ENCODE peak calls at places on chromosome 13, in ten cellular contexts. U is Karpas-422, R is neuronal stem cell, N is mammary epithelial cell, Y is neural progenitor cell, T is astrocyte, B is MM.1S, Q is HCT116, F is fibroblast of lung, L is PC-3. E is an unnamed sample.
A peak's percentile ranks its signal among the peaks of the same experiment; 100 is the strongest.

GRCh38 chr13:93080587-93080986 is 146.0 kb upstream of the GPC6 start:
- DNase-seq in U (no peak), R (no peak), N (peak; percentile 70), Y (no peak), T (peak; percentile 90), B (no peak), Q (no peak), F (peak; percentile 9), L (peak; percentile 40), E (no peak)

GRCh38 chr13:94858856-94859811 is 146.8 kb upstream of the SOX21 start:
- DNase-seq in U (no peak), R (no peak), N (no peak), Y (peak; percentile 7), T (peak; percentile 30), B (no peak), Q (no peak), F (peak; percentile 30), L (no peak), E (peak; percentile 2)

GRCh38 chr13:48118025-48118424 is 23.1 kb upstream of the MED4 start:
- DNase-seq in U (no peak), R (no peak), N (no peak), Y (no peak), T (no peak), B (no peak), Q (no peak), F (no peak), L (no peak), E (no peak)

GRCh38 chr13:92677571-92677970 is 549.0 kb upstream of the GPC6 start:
- DNase-seq in U (no peak), R (no peak), N (no peak), Y (peak; percentile 33), T (no peak), B (no peak), Q (no peak), F (no peak), L (no peak), E (no peak)

GRCh38 chr13:103031332-103031873 is 34.8 kb downstream of the SLC10A2 start:
- DNase-seq in U (peak; percentile 72), R (no peak), N (peak; percentile 24), Y (no peak), T (no peak), B (no peak), Q (no peak), F (no peak), L (no peak), E (no peak)

GRCh38 chr13:51856998-51857397 is 4.8 kb upstream of the CCDC70 start:
- DNase-seq in U (no peak), R (no peak), N (no peak), Y (no peak), T (no peak), B (no peak), Q (no peak), F (no peak), L (peak; percentile 7), E (no peak)

GRCh38 chr13:110340812-110341444 is 33.8 kb downstream of the COL4A2 start:
- DNase-seq in U (no peak), R (no peak), N (peak; percentile 53), Y (no peak), T (peak; percentile 84), B (no peak), Q (no peak), F (peak; percentile 87), L (no peak), E (no peak)

GRCh38 chr13:110233181-110233641 is 73.7 kb downstream of the COL4A1 start:
- DNase-seq in U (no peak), R (no peak), N (no peak), Y (no peak), T (peak; percentile 59), B (no peak), Q (no peak), F (peak; percentile 95), L (peak; percentile 66), E (no peak)

GRCh38 chr13:114097893-114098688 is 34.3 kb downstream of the RASA3 start:
- DNase-seq in U (no peak), R (no peak), N (no peak), Y (no peak), T (no peak), B (no peak), Q (no peak), F (no peak), L (no peak), E (peak; percentile 65)
- H3K27ac ChIP-seq in U (no peak overlapping the region), R (peak overlapping the region; percentile 36), N (no peak overlapping the region), Y (no peak overlapping the region), T (peak overlapping the region; percentile 19), B (peak overlapping the region; percentile 58), Q (no peak overlapping the region), F (peak overlapping the region; percentile 53), L (no peak overlapping the region), E (peak overlapping the region; percentile 56)

DNA sequence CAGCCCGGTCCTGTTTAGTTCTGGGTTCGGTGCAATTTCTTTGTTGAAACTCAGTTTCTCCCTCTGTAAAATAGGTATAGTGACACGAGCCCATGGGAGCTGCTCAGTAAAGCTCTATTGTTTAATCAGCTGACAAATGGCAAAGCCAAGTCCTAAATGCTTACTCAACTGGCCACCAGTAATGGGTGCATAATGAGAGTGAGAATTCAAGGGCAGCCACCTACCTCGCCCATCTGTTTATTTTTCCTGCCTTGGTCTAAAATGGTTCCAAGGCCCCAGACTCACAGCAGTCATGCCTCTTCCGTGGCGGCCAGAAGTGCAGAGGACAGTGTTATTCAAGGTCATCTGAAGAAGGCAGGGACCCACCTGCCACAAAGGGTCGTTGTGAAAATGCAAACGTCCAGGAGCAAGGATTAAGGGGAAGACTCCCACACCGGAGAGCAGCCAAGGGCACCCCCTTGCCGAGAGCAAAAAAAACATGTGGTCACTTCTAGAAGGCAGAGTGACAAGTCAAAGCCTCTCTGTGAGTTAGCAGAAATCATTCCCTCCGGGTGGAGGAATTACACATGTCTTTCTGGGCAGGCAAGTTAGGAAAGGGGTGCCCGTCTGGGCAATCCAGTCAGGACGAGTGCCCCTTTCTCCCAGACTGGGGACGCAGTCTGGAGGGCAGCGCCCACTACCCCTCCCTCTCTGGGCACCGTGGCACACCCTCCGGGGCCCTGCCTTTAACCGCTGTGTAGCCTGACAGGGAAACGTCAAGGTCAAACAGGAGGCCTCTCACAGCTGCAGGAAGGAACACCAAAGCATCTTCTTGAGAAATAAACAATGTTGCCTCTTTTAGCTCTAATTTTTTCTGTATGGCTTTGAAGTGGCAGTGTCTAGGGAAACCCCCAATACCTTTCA is 186.2 kb downstream of the FOXO1 start:
- DNase-seq in U (no peak), R (no peak), N (no peak), Y (no peak), T (peak; percentile 14), B (no peak), Q (no peak), F (no peak), L (no peak), E (no peak)
- H3K4me1 ChIP-seq in U (no peaks in the 10 kb centered on the region), R (peaks cover 23% of the 10 kb centered on the region), N (peaks cover 2% of the 10 kb centered on the region), Y (peaks cover 13% of the 10 kb centered on the region), T (peaks cover 13% of the 10 kb centered on the region), B (no peaks in the 10 kb centered on the region), Q (peaks cover 5% of the 10 kb centered on the region), F (no peaks in the 10 kb centered on the region), L (peaks cover 4% of the 10 kb centered on the region), E (peaks cover 7% of the 10 kb centered on the region)

GRCh38 chr13:99894105-99894504 is 77.5 kb downstream of the ZIC5 start:
- DNase-seq in U (peak; percentile 62), R (no peak), N (no peak), Y (no peak), T (no peak), B (no peak), Q (no peak), F (no peak), L (no peak), E (no peak)

GRCh38 chr13:99893567-99893966 is 78.0 kb downstream of the ZIC5 start:
- DNase-seq in U (no peak), R (no peak), N (no peak), Y (no peak), T (no peak), B (no peak), Q (no peak), F (no peak), L (no peak), E (no peak)

GRCh38 chr13:99895999-99896695 is 75.4 kb downstream of the ZIC5 start:
- DNase-seq in U (no peak), R (peak; percentile 47), N (no peak), Y (peak; percentile 80), T (no peak), B (no peak), Q (no peak), F (no peak), L (no peak), E (no peak)

GRCh38 chr13:99895428-99895998 is 76.1 kb downstream of the ZIC5 start:
- DNase-seq in U (no peak), R (no peak), N (no peak), Y (peak; percentile 29), T (no peak), B (no peak), Q (no peak), F (peak; percentile 10), L (no peak), E (peak; percentile 81)

GRCh38 chr13:99894835-99895427 is 76.6 kb downstream of the ZIC5 start:
- DNase-seq in U (no peak), R (no peak), N (no peak), Y (peak; percentile 39), T (no peak), B (no peak), Q (no peak), F (peak; percentile 11), L (no peak), E (peak; percentile 81)
- H3K4me2 ChIP-seq in U (peak overlapping the region; percentile 69), R (peak overlapping the region; percentile 53), N (peak overlapping the region; percentile 37), Y (peak overlapping the region; percentile 59), T (peak overlapping the region; percentile 74), B (peak overlapping the region; percentile 39), Q (no peak overlapping the region), F (peak overlapping the region; percentile 37), L (no peak overlapping the region), E (peak overlapping the region; percentile 66)

DNA sequence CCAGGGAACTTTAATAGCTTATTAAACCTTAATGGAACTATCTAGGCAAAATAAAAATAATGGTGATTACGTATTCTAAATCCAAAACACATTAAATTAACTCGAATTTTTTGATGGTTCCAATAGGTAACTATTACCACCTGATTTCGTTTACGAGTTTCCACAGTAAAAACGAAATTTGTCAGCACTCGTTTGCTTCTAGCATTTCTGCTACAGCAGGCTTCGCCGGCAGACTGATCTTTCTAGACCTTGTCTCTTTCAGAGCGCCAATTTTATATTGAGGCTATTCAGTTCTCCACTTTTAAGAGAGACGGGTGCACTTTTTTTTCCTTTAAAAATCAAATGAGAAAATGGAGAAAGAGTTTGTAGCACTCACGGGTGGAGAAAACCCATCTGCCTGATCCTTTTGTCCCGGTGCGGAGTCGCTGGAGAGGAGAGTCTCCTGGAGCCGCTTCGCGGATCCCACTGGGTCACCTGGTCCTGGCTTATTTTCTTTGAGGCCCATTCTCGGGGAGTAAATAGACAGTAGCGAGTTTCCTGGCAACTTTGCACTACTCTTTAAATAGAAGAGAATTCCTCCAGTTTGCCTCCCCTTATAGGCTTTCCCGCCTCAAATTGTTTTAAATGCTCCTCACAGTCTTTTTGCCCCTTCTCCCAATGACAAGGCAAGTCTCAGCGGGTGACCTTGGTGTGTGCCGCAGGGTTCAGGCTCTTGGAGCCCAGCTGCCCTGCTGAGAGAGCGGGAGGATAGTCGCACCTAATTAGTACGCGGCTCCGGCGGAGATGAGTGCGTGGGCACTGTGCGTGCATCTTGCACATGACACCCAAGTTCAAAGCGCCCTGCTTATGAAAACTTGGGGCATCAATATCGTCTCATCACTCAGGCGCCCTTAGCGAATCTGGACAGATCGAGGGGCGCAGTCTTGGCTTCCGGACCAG is 117.0 kb downstream of the KCNRG start:
- DNase-seq in U (no peak), R (peak; percentile 41), N (no peak), Y (peak; percentile 75), T (no peak), B (no peak), Q (no peak), F (peak; percentile 28), L (no peak), E (no peak)
- H3K27ac ChIP-seq in U (peak overlapping the region; percentile 94), R (no peak overlapping the region), N (no peak overlapping the region), Y (no peak overlapping the region), T (no peak overlapping the region), B (no peak overlapping the region), Q (no peak overlapping the region), F (no peak overlapping the region), L (no peak overlapping the region), E (no peak overlapping the region)